ENCODE peak calls at places on chromosomes 2 and 18, in six cellular contexts. U is K562, I is GM12892, S is GM12878, C is HepG2, Y is H1. O is an unnamed sample.

GRCh38 chr2:63735931-63736820 is 105.5 kb upstream of the UGP2 start:
- DNase-seq in U (no peak), I (no peak), S (no peak), C (no peak), Y (no peak), O (no peak)

GRCh38 chr2:109257653-109258052 is 128.6 kb downstream of the SH3RF3 start:
- DNase-seq in U (no peak), I (no peak), S (no peak), C (no peak), Y (no peak), O (no peak)

GRCh38 chr18:56458770-56459450 is 179.5 kb downstream of the TXNL1 start:
- DNase-seq in U (no peak), I (no peak), S (no peak), C (no peak), Y (no peak), O (no peak)

GRCh38 chr2:50196775-50197482 is 835.0 kb downstream of the NRXN1 start:
- DNase-seq in U (no peak), I (no peak), S (no peak), C (no peak), Y (no peak), O (no peak)

GRCh38 chr2:1886405-1886992 is 142.2 kb upstream of the PXDN start:
- DNase-seq in U (peak), I (no peak), S (no peak), C (peak), Y (peak), O (peak)

GRCh38 chr2:68643011-68643873 is at the start of gene PROKR1:
- DNase-seq in U (peak), I (no peak), S (no peak), C (no peak), Y (peak), O (peak)

GRCh38 chr2:216633616-216634316 is 546 bp downstream of the IGFBP2 start:
- DNase-seq in U (no peak), I (no peak), S (no peak), C (no peak), Y (peak), O (no peak)

GRCh38 chr2:64975232-64975791 is 13.9 kb upstream of the SLC1A4 start:
- DNase-seq in U (no peak), I (no peak), S (no peak), C (peak), Y (no peak), O (no peak)

GRCh38 chr2:120472891-120473309 is 127.0 kb downstream of the INHBB start:
- DNase-seq in U (no peak), I (no peak), S (no peak), C (no peak), Y (no peak), O (no peak)

GRCh38 chr2:212794471-212794870 is 255.9 kb upstream of the ERBB4 start:
- DNase-seq in U (no peak), I (no peak), S (no peak), C (no peak), Y (no peak), O (no peak)

GRCh38 chr2:218172808-218173207 is 6.0 kb upstream of the CXCR1 start:
- DNase-seq in U (no peak), I (no peak), S (no peak), C (no peak), Y (no peak), O (no peak)

GRCh38 chr18:38633333-38633732 is 1067.7 kb upstream of the CELF4 start:
- DNase-seq in U (no peak), I (no peak), S (no peak), C (no peak), Y (no peak), O (no peak)

GRCh38 chr2:236993-237539 is 26.8 kb downstream of the SH3YL1 start:
- DNase-seq in U (no peak), I (no peak), S (no peak), C (no peak), Y (no peak), O (no peak)

GRCh38 chr2:128310094-128310716 is 8.5 kb downstream of the HS6ST1 start:
- DNase-seq in U (no peak), I (no peak), S (no peak), C (no peak), Y (no peak), O (no peak)

GRCh38 chr2:163713534-163714311 is 22.1 kb downstream of the FIGN start:
- DNase-seq in U (no peak), I (no peak), S (no peak), C (no peak), Y (no peak), O (no peak)

GRCh38 chr2:128313076-128313836 is 5.4 kb downstream of the HS6ST1 start:
- DNase-seq in U (no peak), I (peak), S (no peak), C (no peak), Y (peak), O (no peak)

GRCh38 chr2:207504513-207505171 is 25.1 kb upstream of the CREB1 start:
- DNase-seq in U (no peak), I (no peak), S (no peak), C (no peak), Y (no peak), O (no peak)

GRCh38 chr2:96891591-96892333 is 21.9 kb upstream of the SEMA4C start:
- DNase-seq in U (no peak), I (no peak), S (no peak), C (no peak), Y (no peak), O (no peak)

GRCh38 chr2:48315847-48316194 is 214.1 kb upstream of the STON1 start:
- DNase-seq in U (peak), I (no peak), S (no peak), C (peak), Y (peak), O (no peak)

GRCh38 chr18:2912357-2913299 is 65.8 kb downstream of the EMILIN2 start:
- DNase-seq in U (no peak), I (no peak), S (no peak), C (no peak), Y (no peak), O (no peak)

GRCh38 chr2:86143307-86143706 is 37.3 kb downstream of the PTCD3 start:
- DNase-seq in U (no peak), I (no peak), S (no peak), C (no peak), Y (no peak), O (no peak)

GRCh38 chr2:86140969-86141392 is 34.9 kb downstream of the PTCD3 start:
- DNase-seq in U (no peak), I (no peak), S (no peak), C (peak), Y (no peak), O (no peak)

GRCh38 chr2:86139981-86140380 is 33.9 kb downstream of the PTCD3 start:
- DNase-seq in U (no peak), I (no peak), S (no peak), C (no peak), Y (no peak), O (no peak)

GRCh38 chr2:86143926-86144685 is 38.1 kb downstream of the PTCD3 start:
- DNase-seq in U (no peak), I (no peak), S (no peak), C (no peak), Y (no peak), O (no peak)

GRCh38 chr2:86142737-86143257 is 36.8 kb downstream of the PTCD3 start:
- DNase-seq in U (no peak), I (no peak), S (no peak), C (no peak), Y (no peak), O (no peak)
- TF ChIP-seq POLR2AphosphoS5 in U (peak), I (no peak), S (no peak), C (no peak), Y (no peak), O (no peak)

DNA sequence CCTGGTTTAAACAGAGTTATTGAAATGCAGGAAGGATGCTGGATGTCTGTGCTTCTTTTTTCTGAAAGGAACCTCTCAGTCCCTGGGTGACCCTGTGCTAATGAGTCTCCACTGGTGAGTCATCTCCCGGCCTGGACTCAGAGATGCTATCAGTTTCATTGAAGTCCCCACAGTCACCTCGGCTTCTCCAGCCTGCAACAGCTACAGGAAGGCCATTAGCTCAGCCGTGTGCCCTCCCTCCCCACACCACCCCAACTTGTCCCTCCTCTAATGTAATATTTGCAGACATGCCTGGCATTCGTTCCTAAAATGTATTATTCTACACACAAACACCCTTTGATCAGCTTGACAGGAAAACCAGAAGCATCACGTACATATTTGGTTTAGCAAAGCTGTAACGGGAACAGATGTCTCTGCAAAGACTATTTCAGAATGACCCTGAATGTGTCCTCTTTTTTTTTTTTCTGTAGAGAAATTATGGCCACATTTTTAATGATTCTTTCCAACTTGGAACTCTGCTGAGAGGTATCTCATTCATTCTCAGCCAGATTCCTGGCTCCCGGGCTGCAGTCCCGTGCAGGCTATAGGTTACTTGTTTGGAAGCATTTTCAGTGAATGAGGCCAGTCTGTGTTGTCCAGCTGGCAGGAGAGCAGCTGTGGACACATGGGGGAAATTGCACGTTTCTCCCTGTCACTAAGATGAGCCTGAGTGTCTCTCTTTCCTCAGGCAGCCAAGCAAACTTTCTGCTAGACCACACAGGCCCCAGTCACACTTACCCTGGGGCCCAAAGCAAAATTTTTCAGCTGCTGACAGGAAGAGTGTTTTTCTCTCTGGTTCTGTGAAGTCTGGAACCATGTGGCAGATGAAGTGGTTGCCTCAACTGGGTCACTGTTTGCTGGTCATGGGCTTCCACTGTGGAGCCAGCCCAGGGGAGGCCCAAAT is 430.9 kb downstream of the LPIN1 start:
- DNase-seq in U (peak), I (peak), S (peak), C (peak), Y (no peak), O (peak)
- TF ChIP-seq TAF1 in U (no peak), I (no peak), S (no peak), C (no peak), Y (no peak), O (no peak)

DNA sequence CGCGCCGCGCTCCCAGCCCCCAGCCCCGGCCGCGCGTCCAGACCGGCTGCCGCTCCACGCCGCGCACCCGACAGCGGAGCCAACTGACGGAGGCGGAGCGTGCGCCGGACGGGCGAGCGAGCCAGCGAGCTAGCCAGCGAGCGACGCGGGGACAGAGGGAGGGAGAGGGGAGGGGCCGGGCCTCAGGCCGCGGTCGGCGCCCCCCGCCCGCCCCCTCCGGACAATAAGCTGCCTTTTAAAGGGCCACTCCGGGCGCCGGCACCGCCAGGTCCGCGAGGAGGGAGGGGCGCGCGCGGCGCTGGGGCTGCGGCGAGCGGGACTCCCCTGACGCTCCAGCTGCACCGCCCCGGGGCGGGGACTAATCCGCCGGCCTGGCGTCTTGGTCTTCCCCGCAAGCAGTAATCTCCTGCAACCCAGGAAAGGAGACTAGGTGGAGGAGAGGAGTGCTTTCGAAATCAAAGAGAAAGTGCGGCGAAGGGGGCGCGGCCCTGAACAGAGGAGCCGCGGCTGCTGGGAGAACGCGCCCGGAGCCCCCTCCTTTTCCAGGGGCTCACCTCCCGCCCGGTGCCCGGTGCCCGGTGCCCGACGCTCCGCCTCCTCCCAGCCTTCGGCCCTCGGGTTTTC is at the start of gene BIN1:
- DNase-seq in U (peak), I (peak), S (no peak), C (peak), Y (peak), O (peak)
- TF ChIP-seq POLR2A in U (no peak), I (no peak), S (no peak), C (no peak), Y (no peak), O (no peak)

DNA sequence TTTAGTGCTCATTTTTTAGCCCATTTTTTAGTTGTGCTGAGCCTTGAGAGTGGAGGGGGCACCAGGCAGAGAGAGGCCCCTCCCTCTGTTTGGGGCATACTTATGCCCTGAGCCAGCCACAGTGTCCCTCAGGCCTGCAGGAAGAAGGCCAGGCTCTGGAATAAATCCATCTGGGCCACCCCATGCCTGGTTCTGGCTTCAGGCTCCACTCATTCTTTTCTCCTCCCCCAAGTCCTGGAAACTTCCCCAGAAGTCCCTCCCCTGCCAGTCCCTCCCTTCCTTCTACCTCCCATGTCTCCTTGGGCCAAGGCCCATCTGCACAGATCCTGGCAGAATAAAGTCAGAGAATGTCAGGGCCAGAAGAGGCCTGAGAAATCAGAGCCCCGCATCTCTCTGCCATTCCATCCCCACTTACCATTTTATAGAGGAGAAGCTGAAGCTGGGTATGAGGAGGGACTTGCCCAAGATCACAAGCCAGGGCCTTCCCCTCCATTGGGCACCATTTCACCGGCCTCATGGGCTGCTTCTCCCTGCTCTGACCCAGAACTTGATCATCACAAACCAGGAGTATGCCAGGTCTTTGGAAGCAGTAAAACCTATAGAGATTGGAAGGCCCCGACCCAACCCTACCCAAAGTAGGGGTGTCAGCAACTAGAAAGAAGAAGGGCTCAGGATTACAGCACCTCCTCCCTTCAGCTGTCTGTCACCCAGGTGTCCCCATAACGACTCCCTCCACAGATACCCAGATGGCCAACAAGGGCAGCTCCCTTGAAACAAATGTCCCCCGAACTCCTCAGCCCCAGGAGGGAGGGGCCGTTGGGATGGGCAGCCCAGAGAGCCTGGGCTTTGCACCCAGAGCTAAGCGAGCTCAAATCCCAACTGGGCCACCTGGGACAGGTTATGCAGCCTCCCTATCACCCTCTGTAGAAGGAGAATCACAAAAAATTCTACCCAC is 108.4 kb downstream of the POLR1A start:
- DNase-seq in U (peak), I (no peak), S (no peak), C (no peak), Y (no peak), O (no peak)
- TF ChIP-seq POLR2AphosphoS5 in U (no peak), I (no peak), S (no peak), C (no peak), Y (no peak), O (no peak)